ENCODE peak calls at places on chromosomes 5 and 9, in nine cellular contexts. One of them, this sample, is unnamed.
A peak's percentile ranks its signal among the peaks of the same experiment; 100 is the strongest.

GRCh38 chr5:93790401-93790800 is 49.0 kb upstream of the POU5F2 start:
- DNase-seq in GM23338: no peak
- DNase-seq in mammary epithelial cell: peak; percentile 66
- DNase-seq in amniotic stem cell: no peak
- DNase-seq in stromal cell of bone marrow: peak; percentile 48
- DNase-seq in neuronal stem cell: no peak
- DNase-seq in posterior vena cava: no peak
- DNase-seq in EH: peak; percentile 25
- DNase-seq in fibroblast of pulmonary artery: peak; percentile 60
- DNase-seq in this sample: peak; percentile 87

GRCh38 chr9:4299006-4299795 is 667 bp downstream of the GLIS3 start:
- DNase-seq in GM23338: peak; percentile 72
- DNase-seq in mammary epithelial cell: peak; percentile 61
- DNase-seq in amniotic stem cell: no peak
- DNase-seq in stromal cell of bone marrow: no peak
- DNase-seq in neuronal stem cell: peak; percentile 54
- DNase-seq in posterior vena cava: peak; percentile 83
- DNase-seq in EH: peak; percentile 64
- DNase-seq in fibroblast of pulmonary artery: peak; percentile 61
- DNase-seq in this sample: peak; percentile 39

GRCh38 chr9:122318284-122318683 is 52.5 kb upstream of the PTGS1 start:
- DNase-seq in GM23338: no peak
- DNase-seq in mammary epithelial cell: no peak
- DNase-seq in amniotic stem cell: no peak
- DNase-seq in stromal cell of bone marrow: no peak
- DNase-seq in neuronal stem cell: no peak
- DNase-seq in posterior vena cava: no peak
- DNase-seq in EH: no peak
- DNase-seq in fibroblast of pulmonary artery: no peak
- DNase-seq in this sample: no peak

GRCh38 chr5:124156408-124157027 is 589.9 kb downstream of the ZNF608 start:
- DNase-seq in GM23338: no peak
- DNase-seq in mammary epithelial cell: no peak
- DNase-seq in amniotic stem cell: no peak
- DNase-seq in stromal cell of bone marrow: peak; percentile 24
- DNase-seq in neuronal stem cell: no peak
- DNase-seq in posterior vena cava: no peak
- DNase-seq in EH: no peak
- DNase-seq in fibroblast of pulmonary artery: peak; percentile 39
- DNase-seq in this sample: no peak

GRCh38 chr5:128478386-128479368 is 59.4 kb downstream of the FBN2 start:
- DNase-seq in GM23338: no peak
- DNase-seq in mammary epithelial cell: no peak
- DNase-seq in amniotic stem cell: no peak
- DNase-seq in stromal cell of bone marrow: no peak
- DNase-seq in neuronal stem cell: no peak
- DNase-seq in posterior vena cava: no peak
- DNase-seq in EH: no peak
- DNase-seq in fibroblast of pulmonary artery: no peak
- DNase-seq in this sample: no peak

GRCh38 chr5:74534397-74535129 is 106.0 kb downstream of the ENC1 start:
- DNase-seq in GM23338: no peak
- DNase-seq in mammary epithelial cell: no peak
- DNase-seq in amniotic stem cell: no peak
- DNase-seq in stromal cell of bone marrow: no peak
- DNase-seq in neuronal stem cell: no peak
- DNase-seq in posterior vena cava: no peak
- DNase-seq in EH: no peak
- DNase-seq in fibroblast of pulmonary artery: no peak
- DNase-seq in this sample: no peak

GRCh38 chr5:126523818-126524522 is 71.0 kb downstream of the ALDH7A1 start:
- DNase-seq in GM23338: no peak
- DNase-seq in mammary epithelial cell: no peak
- DNase-seq in amniotic stem cell: no peak
- DNase-seq in stromal cell of bone marrow: no peak
- DNase-seq in neuronal stem cell: no peak
- DNase-seq in posterior vena cava: no peak
- DNase-seq in EH: peak; percentile 48
- DNase-seq in fibroblast of pulmonary artery: no peak
- DNase-seq in this sample: no peak

GRCh38 chr9:91407580-91408275 is 15.9 kb downstream of the NFIL3 start:
- DNase-seq in GM23338: no peak
- DNase-seq in mammary epithelial cell: no peak
- DNase-seq in amniotic stem cell: no peak
- DNase-seq in stromal cell of bone marrow: no peak
- DNase-seq in neuronal stem cell: no peak
- DNase-seq in posterior vena cava: no peak
- DNase-seq in EH: peak; percentile 63
- DNase-seq in fibroblast of pulmonary artery: no peak
- DNase-seq in this sample: no peak

GRCh38 chr5:133247881-133248642 is 196.2 kb downstream of the HSPA4 start:
- DNase-seq in GM23338: peak; percentile 81
- DNase-seq in mammary epithelial cell: no peak
- DNase-seq in amniotic stem cell: no peak
- DNase-seq in stromal cell of bone marrow: no peak
- DNase-seq in neuronal stem cell: peak; percentile 46
- DNase-seq in posterior vena cava: no peak
- DNase-seq in EH: peak; percentile 59
- DNase-seq in fibroblast of pulmonary artery: peak; percentile 77
- DNase-seq in this sample: no peak

GRCh38 chr5:74127377-74128338 is 501.7 kb downstream of the ARHGEF28 start:
- DNase-seq in GM23338: peak; percentile 34
- DNase-seq in mammary epithelial cell: peak; percentile 48
- DNase-seq in amniotic stem cell: no peak
- DNase-seq in stromal cell of bone marrow: no peak
- DNase-seq in neuronal stem cell: no peak
- DNase-seq in posterior vena cava: no peak
- DNase-seq in EH: peak; percentile 46
- DNase-seq in fibroblast of pulmonary artery: peak; percentile 45
- DNase-seq in this sample: peak; percentile 66

GRCh38 chr9:69758001-69758730 is 1.6 kb downstream of the PTAR1 start:
- DNase-seq in GM23338: peak; percentile 30
- DNase-seq in mammary epithelial cell: no peak
- DNase-seq in amniotic stem cell: no peak
- DNase-seq in stromal cell of bone marrow: no peak
- DNase-seq in neuronal stem cell: no peak
- DNase-seq in posterior vena cava: no peak
- DNase-seq in EH: peak; percentile 64
- DNase-seq in fibroblast of pulmonary artery: peak; percentile 48
- DNase-seq in this sample: peak; percentile 7

GRCh38 chr5:62778327-62779009 is 199.8 kb downstream of the LRRC70 start:
- DNase-seq in GM23338: no peak
- DNase-seq in mammary epithelial cell: no peak
- DNase-seq in amniotic stem cell: no peak
- DNase-seq in stromal cell of bone marrow: no peak
- DNase-seq in neuronal stem cell: no peak
- DNase-seq in posterior vena cava: no peak
- DNase-seq in EH: no peak
- DNase-seq in fibroblast of pulmonary artery: no peak
- DNase-seq in this sample: no peak

GRCh38 chr9:2496934-2497333 is 124.7 kb upstream of the VLDLR start:
- DNase-seq in GM23338: no peak
- DNase-seq in mammary epithelial cell: no peak
- DNase-seq in amniotic stem cell: no peak
- DNase-seq in stromal cell of bone marrow: no peak
- DNase-seq in neuronal stem cell: no peak
- DNase-seq in posterior vena cava: no peak
- DNase-seq in EH: peak; percentile 63
- DNase-seq in fibroblast of pulmonary artery: no peak
- DNase-seq in this sample: no peak

GRCh38 chr5:83199126-83199525 is 121.8 kb downstream of the XRCC4 start:
- DNase-seq in GM23338: no peak
- DNase-seq in mammary epithelial cell: no peak
- DNase-seq in amniotic stem cell: no peak
- DNase-seq in stromal cell of bone marrow: no peak
- DNase-seq in neuronal stem cell: no peak
- DNase-seq in posterior vena cava: no peak
- DNase-seq in EH: no peak
- DNase-seq in fibroblast of pulmonary artery: peak; percentile 50
- DNase-seq in this sample: no peak

GRCh38 chr9:121354770-121355169 is 15.3 kb downstream of the STOM start:
- DNase-seq in GM23338: no peak
- DNase-seq in mammary epithelial cell: no peak
- DNase-seq in amniotic stem cell: no peak
- DNase-seq in stromal cell of bone marrow: no peak
- DNase-seq in neuronal stem cell: no peak
- DNase-seq in posterior vena cava: no peak
- DNase-seq in EH: no peak
- DNase-seq in fibroblast of pulmonary artery: no peak
- DNase-seq in this sample: no peak

GRCh38 chr5:119412828-119413227 is 39.5 kb upstream of the HSD17B4 start:
- DNase-seq in GM23338: no peak
- DNase-seq in mammary epithelial cell: no peak
- DNase-seq in amniotic stem cell: no peak
- DNase-seq in stromal cell of bone marrow: no peak
- DNase-seq in neuronal stem cell: no peak
- DNase-seq in posterior vena cava: no peak
- DNase-seq in EH: no peak
- DNase-seq in fibroblast of pulmonary artery: no peak
- DNase-seq in this sample: no peak

GRCh38 chr5:38660194-38660668 is 103.8 kb upstream of the LIFR start:
- DNase-seq in GM23338: peak; percentile 85
- DNase-seq in mammary epithelial cell: no peak
- DNase-seq in amniotic stem cell: no peak
- DNase-seq in stromal cell of bone marrow: no peak
- DNase-seq in neuronal stem cell: peak; percentile 11
- DNase-seq in posterior vena cava: no peak
- DNase-seq in EH: no peak
- DNase-seq in fibroblast of pulmonary artery: no peak
- DNase-seq in this sample: peak; percentile 76

GRCh38 chr5:60668715-60669304 is 31.2 kb downstream of the DEPDC1B start:
- DNase-seq in GM23338: peak; percentile 71
- DNase-seq in mammary epithelial cell: peak; percentile 28
- DNase-seq in amniotic stem cell: no peak
- DNase-seq in stromal cell of bone marrow: peak; percentile 30
- DNase-seq in neuronal stem cell: no peak
- DNase-seq in posterior vena cava: no peak
- DNase-seq in EH: peak; percentile 47
- DNase-seq in fibroblast of pulmonary artery: peak; percentile 69
- DNase-seq in this sample: peak; percentile 55

GRCh38 chr5:123294544-123294943 is 128.7 kb downstream of the CEP120 start:
- DNase-seq in GM23338: no peak
- DNase-seq in mammary epithelial cell: no peak
- DNase-seq in amniotic stem cell: no peak
- DNase-seq in stromal cell of bone marrow: no peak
- DNase-seq in neuronal stem cell: no peak
- DNase-seq in posterior vena cava: no peak
- DNase-seq in EH: no peak
- DNase-seq in fibroblast of pulmonary artery: no peak
- DNase-seq in this sample: no peak

GRCh38 chr9:37082214-37082765 is 38.1 kb upstream of the ZCCHC7 start:
- DNase-seq in GM23338: no peak
- DNase-seq in mammary epithelial cell: no peak
- DNase-seq in amniotic stem cell: no peak
- DNase-seq in stromal cell of bone marrow: no peak
- DNase-seq in neuronal stem cell: no peak
- DNase-seq in posterior vena cava: no peak
- DNase-seq in EH: no peak
- DNase-seq in fibroblast of pulmonary artery: peak; percentile 25
- DNase-seq in this sample: no peak

GRCh38 chr9:5817776-5818336 is 15.1 kb downstream of the ERMP1 start:
- DNase-seq in GM23338: no peak
- DNase-seq in mammary epithelial cell: peak; percentile 77
- DNase-seq in amniotic stem cell: no peak
- DNase-seq in stromal cell of bone marrow: no peak
- DNase-seq in neuronal stem cell: no peak
- DNase-seq in posterior vena cava: no peak
- DNase-seq in EH: peak; percentile 75
- DNase-seq in fibroblast of pulmonary artery: peak; percentile 62
- DNase-seq in this sample: peak; percentile 88

GRCh38 chr9:89601856-89602562 is 2.8 kb upstream of the GADD45G start:
- DNase-seq in GM23338: no peak
- DNase-seq in mammary epithelial cell: no peak
- DNase-seq in amniotic stem cell: no peak
- DNase-seq in stromal cell of bone marrow: no peak
- DNase-seq in neuronal stem cell: no peak
- DNase-seq in posterior vena cava: peak; percentile 34
- DNase-seq in EH: no peak
- DNase-seq in fibroblast of pulmonary artery: no peak
- DNase-seq in this sample: no peak

GRCh38 chr9:133587466-133587865 is 21.7 kb downstream of the FAM163B start:
- DNase-seq in GM23338: no peak
- DNase-seq in mammary epithelial cell: no peak
- DNase-seq in amniotic stem cell: no peak
- DNase-seq in stromal cell of bone marrow: no peak
- DNase-seq in neuronal stem cell: no peak
- DNase-seq in posterior vena cava: no peak
- DNase-seq in EH: no peak
- DNase-seq in fibroblast of pulmonary artery: no peak
- DNase-seq in this sample: no peak

GRCh38 chr9:73810585-73811215 is 659.0 kb downstream of the ANXA1 start:
- DNase-seq in GM23338: no peak
- DNase-seq in mammary epithelial cell: peak; percentile 51
- DNase-seq in amniotic stem cell: no peak
- DNase-seq in stromal cell of bone marrow: no peak
- DNase-seq in neuronal stem cell: no peak
- DNase-seq in posterior vena cava: no peak
- DNase-seq in EH: no peak
- DNase-seq in fibroblast of pulmonary artery: peak; percentile 75
- DNase-seq in this sample: peak; percentile 3

GRCh38 chr9:35726876-35727438 is 5.0 kb downstream of the TLN1 start:
- DNase-seq in GM23338: peak; percentile 29
- DNase-seq in mammary epithelial cell: peak; percentile 21
- DNase-seq in amniotic stem cell: no peak
- DNase-seq in stromal cell of bone marrow: no peak
- DNase-seq in neuronal stem cell: no peak
- DNase-seq in posterior vena cava: no peak
- DNase-seq in EH: peak; percentile 60
- DNase-seq in fibroblast of pulmonary artery: peak; percentile 60
- DNase-seq in this sample: peak; percentile 35

GRCh38 chr5:169777112-169777511 is 140.0 kb downstream of the DOCK2 start:
- DNase-seq in GM23338: no peak
- DNase-seq in mammary epithelial cell: no peak
- DNase-seq in amniotic stem cell: no peak
- DNase-seq in stromal cell of bone marrow: no peak
- DNase-seq in neuronal stem cell: peak; percentile 23
- DNase-seq in posterior vena cava: no peak
- DNase-seq in EH: no peak
- DNase-seq in fibroblast of pulmonary artery: no peak
- DNase-seq in this sample: no peak

GRCh38 chr5:172417983-172418630 is 36.2 kb downstream of the SH3PXD2B start:
- DNase-seq in GM23338: no peak
- DNase-seq in mammary epithelial cell: peak; percentile 85
- DNase-seq in amniotic stem cell: peak; percentile 93
- DNase-seq in stromal cell of bone marrow: peak; percentile 99
- DNase-seq in neuronal stem cell: no peak
- DNase-seq in posterior vena cava: peak; percentile 97
- DNase-seq in EH: peak; percentile 97
- DNase-seq in fibroblast of pulmonary artery: peak; percentile 100
- DNase-seq in this sample: peak; percentile 97

GRCh38 chr5:85000671-85001070 is 616.0 kb upstream of the EDIL3 start:
- DNase-seq in GM23338: no peak
- DNase-seq in mammary epithelial cell: no peak
- DNase-seq in amniotic stem cell: peak; percentile 2
- DNase-seq in stromal cell of bone marrow: peak; percentile 21
- DNase-seq in neuronal stem cell: no peak
- DNase-seq in posterior vena cava: no peak
- DNase-seq in EH: no peak
- DNase-seq in fibroblast of pulmonary artery: no peak
- DNase-seq in this sample: peak; percentile 40

GRCh38 chr5:79055017-79055416 is 14.5 kb downstream of the DMGDH start:
- DNase-seq in GM23338: no peak
- DNase-seq in mammary epithelial cell: no peak
- DNase-seq in amniotic stem cell: no peak
- DNase-seq in stromal cell of bone marrow: no peak
- DNase-seq in neuronal stem cell: peak; percentile 69
- DNase-seq in posterior vena cava: no peak
- DNase-seq in EH: no peak
- DNase-seq in fibroblast of pulmonary artery: no peak
- DNase-seq in this sample: no peak

GRCh38 chr9:35488019-35488418 is 1.9 kb upstream of the RUSC2 start:
- DNase-seq in GM23338: no peak
- DNase-seq in mammary epithelial cell: no peak
- DNase-seq in amniotic stem cell: no peak
- DNase-seq in stromal cell of bone marrow: no peak
- DNase-seq in neuronal stem cell: no peak
- DNase-seq in posterior vena cava: no peak
- DNase-seq in EH: peak; percentile 49
- DNase-seq in fibroblast of pulmonary artery: no peak
- DNase-seq in this sample: no peak

GRCh38 chr5:6448141-6448491 is 543 bp upstream of the UBE2QL1 start:
- DNase-seq in GM23338: no peak
- DNase-seq in mammary epithelial cell: no peak
- DNase-seq in amniotic stem cell: no peak
- DNase-seq in stromal cell of bone marrow: no peak
- DNase-seq in neuronal stem cell: no peak
- DNase-seq in posterior vena cava: no peak
- DNase-seq in EH: no peak
- DNase-seq in fibroblast of pulmonary artery: no peak
- DNase-seq in this sample: no peak

This sample was measured in epithelial cell of esophagus.